ENCODE peak calls at places on chromosomes 5 and 9, in eight cellular contexts. One of them, this sample, is unnamed.

GRCh38 chr5:52727568-52727967 is 60.1 kb upstream of the ITGA1 start:
- DNase-seq in DMS153: no peak
- DNase-seq in GM06990: no peak
- DNase-seq in NCI-H446 treated with DMSO at 0.1 percent for 48 hours: no peak
- DNase-seq in DMS53: no peak
- DNase-seq in activated T-cell treated with anti-CD3 and anti-CD28 coated beads, Interleukin-2, amount 50 U/mL, for 1 hour: no peak
- DNase-seq in WERI-Rb-1: no peak
- DNase-seq in stimulated activated naive CD8-positive, alpha-beta T cell treated with anti-CD3 and anti-CD28 coated beads, Interleukin-15, amount 100 ng/mL, for 72 hours: no peak
- DNase-seq in this sample: peak; percentile 78

GRCh38 chr9:127722055-127722454 is 6.2 kb downstream of the TTC16 start:
- DNase-seq in GM06990: no peak
- DNase-seq in stimulated activated naive CD8-positive, alpha-beta T cell treated with anti-CD3 and anti-CD28 coated beads, Interleukin-15, amount 100 ng/mL, for 72 hours: no peak
- DNase-seq in DMS153: no peak
- DNase-seq in DMS53: peak; percentile 66
- DNase-seq in activated T-cell treated with anti-CD3 and anti-CD28 coated beads, Interleukin-2, amount 50 U/mL, for 1 hour: no peak
- DNase-seq in NCI-H446 treated with DMSO at 0.1 percent for 48 hours: no peak
- DNase-seq in WERI-Rb-1: peak; percentile 49
- DNase-seq in this sample: peak; percentile 36

GRCh38 chr9:112881366-112881765 is 9.3 kb downstream of the SLC46A2 start:
- DNase-seq in WERI-Rb-1: no peak
- DNase-seq in stimulated activated naive CD8-positive, alpha-beta T cell treated with anti-CD3 and anti-CD28 coated beads, Interleukin-15, amount 100 ng/mL, for 72 hours: no peak
- DNase-seq in GM06990: no peak
- DNase-seq in DMS53: no peak
- DNase-seq in DMS153: no peak
- DNase-seq in activated T-cell treated with anti-CD3 and anti-CD28 coated beads, Interleukin-2, amount 50 U/mL, for 1 hour: no peak
- DNase-seq in NCI-H446 treated with DMSO at 0.1 percent for 48 hours: no peak
- DNase-seq in this sample: peak; percentile 28

GRCh38 chr5:111254613-111255012 is 30.4 kb downstream of the CAMK4 start:
- DNase-seq in DMS153: no peak
- DNase-seq in activated T-cell treated with anti-CD3 and anti-CD28 coated beads, Interleukin-2, amount 50 U/mL, for 1 hour: peak; percentile 43
- DNase-seq in WERI-Rb-1: no peak
- DNase-seq in stimulated activated naive CD8-positive, alpha-beta T cell treated with anti-CD3 and anti-CD28 coated beads, Interleukin-15, amount 100 ng/mL, for 72 hours: peak; percentile 76
- DNase-seq in NCI-H446 treated with DMSO at 0.1 percent for 48 hours: no peak
- DNase-seq in DMS53: peak; percentile 12
- DNase-seq in GM06990: peak; percentile 76
- DNase-seq in this sample: no peak

GRCh38 chr5:3584724-3585531 is 10.7 kb upstream of the IRX1 start:
- DNase-seq in DMS53: no peak
- DNase-seq in NCI-H446 treated with DMSO at 0.1 percent for 48 hours: no peak
- DNase-seq in DMS153: no peak
- DNase-seq in activated T-cell treated with anti-CD3 and anti-CD28 coated beads, Interleukin-2, amount 50 U/mL, for 1 hour: no peak
- DNase-seq in GM06990: no peak
- DNase-seq in stimulated activated naive CD8-positive, alpha-beta T cell treated with anti-CD3 and anti-CD28 coated beads, Interleukin-15, amount 100 ng/mL, for 72 hours: no peak
- DNase-seq in WERI-Rb-1: peak; percentile 34
- DNase-seq in this sample: no peak

GRCh38 chr9:136826188-136826541 is 16.1 kb upstream of the AJM1 start:
- DNase-seq in DMS153: no peak
- DNase-seq in DMS53: no peak
- DNase-seq in stimulated activated naive CD8-positive, alpha-beta T cell treated with anti-CD3 and anti-CD28 coated beads, Interleukin-15, amount 100 ng/mL, for 72 hours: no peak
- DNase-seq in GM06990: no peak
- DNase-seq in WERI-Rb-1: no peak
- DNase-seq in NCI-H446 treated with DMSO at 0.1 percent for 48 hours: no peak
- DNase-seq in activated T-cell treated with anti-CD3 and anti-CD28 coated beads, Interleukin-2, amount 50 U/mL, for 1 hour: no peak
- DNase-seq in this sample: no peak

GRCh38 chr5:77743181-77743580 is 33.0 kb downstream of the TBCA start:
- DNase-seq in NCI-H446 treated with DMSO at 0.1 percent for 48 hours: no peak
- DNase-seq in DMS153: no peak
- DNase-seq in WERI-Rb-1: no peak
- DNase-seq in stimulated activated naive CD8-positive, alpha-beta T cell treated with anti-CD3 and anti-CD28 coated beads, Interleukin-15, amount 100 ng/mL, for 72 hours: no peak
- DNase-seq in DMS53: no peak
- DNase-seq in activated T-cell treated with anti-CD3 and anti-CD28 coated beads, Interleukin-2, amount 50 U/mL, for 1 hour: no peak
- DNase-seq in GM06990: no peak
- DNase-seq in this sample: no peak

GRCh38 chr5:57171818-57172465 is 1.9 kb upstream of the GPBP1 start:
- DNase-seq in DMS153: no peak
- DNase-seq in NCI-H446 treated with DMSO at 0.1 percent for 48 hours: no peak
- DNase-seq in stimulated activated naive CD8-positive, alpha-beta T cell treated with anti-CD3 and anti-CD28 coated beads, Interleukin-15, amount 100 ng/mL, for 72 hours: peak; percentile 5
- DNase-seq in GM06990: no peak
- DNase-seq in DMS53: peak; percentile 89
- DNase-seq in activated T-cell treated with anti-CD3 and anti-CD28 coated beads, Interleukin-2, amount 50 U/mL, for 1 hour: no peak
- DNase-seq in WERI-Rb-1: no peak
- DNase-seq in this sample: peak; percentile 40

GRCh38 chr9:89502038-89502601 is 4.2 kb upstream of the SEMA4D start:
- DNase-seq in activated T-cell treated with anti-CD3 and anti-CD28 coated beads, Interleukin-2, amount 50 U/mL, for 1 hour: peak; percentile 72
- DNase-seq in WERI-Rb-1: no peak
- DNase-seq in DMS153: no peak
- DNase-seq in GM06990: no peak
- DNase-seq in stimulated activated naive CD8-positive, alpha-beta T cell treated with anti-CD3 and anti-CD28 coated beads, Interleukin-15, amount 100 ng/mL, for 72 hours: no peak
- DNase-seq in NCI-H446 treated with DMSO at 0.1 percent for 48 hours: no peak
- DNase-seq in DMS53: no peak
- DNase-seq in this sample: no peak

GRCh38 chr9:911003-911402 is 65.5 kb upstream of the DMRT3 start:
- DNase-seq in activated T-cell treated with anti-CD3 and anti-CD28 coated beads, Interleukin-2, amount 50 U/mL, for 1 hour: no peak
- DNase-seq in DMS153: peak; percentile 26
- DNase-seq in DMS53: peak; percentile 54
- DNase-seq in WERI-Rb-1: peak; percentile 33
- DNase-seq in NCI-H446 treated with DMSO at 0.1 percent for 48 hours: no peak
- DNase-seq in GM06990: no peak
- DNase-seq in stimulated activated naive CD8-positive, alpha-beta T cell treated with anti-CD3 and anti-CD28 coated beads, Interleukin-15, amount 100 ng/mL, for 72 hours: no peak
- DNase-seq in this sample: peak; percentile 7

GRCh38 chr9:113879906-113880305 is 3.8 kb downstream of the ZNF618 start:
- DNase-seq in NCI-H446 treated with DMSO at 0.1 percent for 48 hours: no peak
- DNase-seq in GM06990: no peak
- DNase-seq in activated T-cell treated with anti-CD3 and anti-CD28 coated beads, Interleukin-2, amount 50 U/mL, for 1 hour: no peak
- DNase-seq in DMS153: no peak
- DNase-seq in DMS53: no peak
- DNase-seq in stimulated activated naive CD8-positive, alpha-beta T cell treated with anti-CD3 and anti-CD28 coated beads, Interleukin-15, amount 100 ng/mL, for 72 hours: no peak
- DNase-seq in WERI-Rb-1: no peak
- DNase-seq in this sample: no peak

GRCh38 chr5:149128023-149128875 is 13.0 kb upstream of the ABLIM3 start:
- DNase-seq in WERI-Rb-1: peak; percentile 50
- DNase-seq in NCI-H446 treated with DMSO at 0.1 percent for 48 hours: no peak
- DNase-seq in DMS153: no peak
- DNase-seq in GM06990: no peak
- DNase-seq in DMS53: peak; percentile 60
- DNase-seq in stimulated activated naive CD8-positive, alpha-beta T cell treated with anti-CD3 and anti-CD28 coated beads, Interleukin-15, amount 100 ng/mL, for 72 hours: no peak
- DNase-seq in activated T-cell treated with anti-CD3 and anti-CD28 coated beads, Interleukin-2, amount 50 U/mL, for 1 hour: no peak
- DNase-seq in this sample: peak; percentile 77

GRCh38 chr9:33167949-33168535 is 906 bp upstream of the B4GALT1 start:
- DNase-seq in DMS153: no peak
- DNase-seq in activated T-cell treated with anti-CD3 and anti-CD28 coated beads, Interleukin-2, amount 50 U/mL, for 1 hour: no peak
- DNase-seq in GM06990: no peak
- DNase-seq in WERI-Rb-1: no peak
- DNase-seq in NCI-H446 treated with DMSO at 0.1 percent for 48 hours: no peak
- DNase-seq in stimulated activated naive CD8-positive, alpha-beta T cell treated with anti-CD3 and anti-CD28 coated beads, Interleukin-15, amount 100 ng/mL, for 72 hours: no peak
- DNase-seq in DMS53: peak; percentile 46
- DNase-seq in this sample: peak; percentile 5

GRCh38 chr5:159459951-159460538 is 129.8 kb upstream of the IL12B start:
- DNase-seq in GM06990: peak; percentile 70
- DNase-seq in WERI-Rb-1: no peak
- DNase-seq in DMS53: peak; percentile 78
- DNase-seq in stimulated activated naive CD8-positive, alpha-beta T cell treated with anti-CD3 and anti-CD28 coated beads, Interleukin-15, amount 100 ng/mL, for 72 hours: no peak
- DNase-seq in activated T-cell treated with anti-CD3 and anti-CD28 coated beads, Interleukin-2, amount 50 U/mL, for 1 hour: no peak
- DNase-seq in NCI-H446 treated with DMSO at 0.1 percent for 48 hours: no peak
- DNase-seq in DMS153: no peak
- DNase-seq in this sample: no peak

GRCh38 chr5:97839338-97840081 is 656.5 kb upstream of the RIOK2 start:
- DNase-seq in WERI-Rb-1: no peak
- DNase-seq in DMS53: peak; percentile 4
- DNase-seq in GM06990: no peak
- DNase-seq in NCI-H446 treated with DMSO at 0.1 percent for 48 hours: no peak
- DNase-seq in stimulated activated naive CD8-positive, alpha-beta T cell treated with anti-CD3 and anti-CD28 coated beads, Interleukin-15, amount 100 ng/mL, for 72 hours: no peak
- DNase-seq in activated T-cell treated with anti-CD3 and anti-CD28 coated beads, Interleukin-2, amount 50 U/mL, for 1 hour: no peak
- DNase-seq in DMS153: no peak
- DNase-seq in this sample: peak; percentile 4

This sample was measured in HT-29.